ENCODE peak calls at places on chromosomes 3 and 15, in nine cellular contexts. Q is hippocampal formation, M is neural progenitor cell, K is iPS-NIHi11, X is Right ventricle myocardium superior, W is natural killer cell, D is SK-MEL-5, L is H54, O is GM23248. E is an unnamed sample.

GRCh38 chr15:51162865-51163762 is 68.4 kb upstream of the TNFAIP8L3 start:
- DNase-seq in L (peak), K (peak), M (peak), X (peak), D (peak), Q (peak), O (peak), W (peak), E (peak)

GRCh38 chr15:68589012-68589411 is 10.2 kb downstream of the CORO2B start:
- DNase-seq in D (no peak), W (no peak), O (no peak), L (no peak), M (no peak), K (no peak), Q (no peak), X (no peak), E (no peak)

GRCh38 chr3:124826703-124827102 is 60.5 kb downstream of the ITGB5 start:
- DNase-seq in D (no peak), M (no peak), K (no peak), O (peak), X (no peak), L (no peak), W (no peak), Q (no peak), E (no peak)

GRCh38 chr3:185200639-185201038 is 47.8 kb upstream of the C3orf70 start:
- DNase-seq in X (no peak), L (peak), D (no peak), M (no peak), K (no peak), Q (no peak), W (no peak), O (peak), E (no peak)

GRCh38 chr3:133885241-133885711 is 10.4 kb downstream of the RAB6B start:
- DNase-seq in K (no peak), L (no peak), O (no peak), D (no peak), W (no peak), Q (no peak), X (no peak), M (no peak), E (no peak)

GRCh38 chr3:28850186-28850585 is 430.7 kb upstream of the RBMS3 start:
- DNase-seq in Q (no peak), W (no peak), K (no peak), O (peak), M (no peak), D (no peak), L (no peak), X (no peak), E (no peak)

GRCh38 chr3:81216192-81216591 is 545.3 kb downstream of the GBE1 start:
- DNase-seq in K (no peak), L (no peak), O (peak), D (no peak), W (no peak), X (no peak), M (no peak), Q (no peak), E (no peak)

GRCh38 chr15:81948142-81948709 is 97.6 kb downstream of the MEX3B start:
- DNase-seq in L (no peak), W (no peak), D (no peak), K (no peak), M (no peak), Q (no peak), X (no peak), O (no peak), E (no peak)

GRCh38 chr3:131239250-131239649 is 142.3 kb upstream of the NUDT16 start:
- DNase-seq in M (no peak), D (no peak), L (no peak), X (no peak), Q (peak), W (no peak), O (no peak), K (no peak), E (no peak)

GRCh38 chr3:71056327-71056726 is 527.2 kb downstream of the FOXP1 start:
- DNase-seq in X (no peak), D (no peak), M (no peak), W (no peak), O (peak), K (no peak), Q (no peak), L (peak), E (no peak)

GRCh38 chr3:38002291-38002876 is 11.8 kb downstream of the VILL start:
- DNase-seq in Q (no peak), W (no peak), D (no peak), M (no peak), K (no peak), X (no peak), L (no peak), O (no peak), E (no peak)

GRCh38 chr3:100073555-100074307 is 40.6 kb downstream of the FILIP1L start:
- DNase-seq in W (no peak), D (no peak), L (no peak), O (no peak), Q (no peak), M (peak), K (peak), X (peak), E (no peak)

GRCh38 chr3:187066228-187066995 is 72.9 kb downstream of the RPL39L start:
- DNase-seq in D (peak), W (no peak), O (peak), K (peak), Q (no peak), L (peak), X (no peak), M (peak), E (no peak)

GRCh38 chr3:17176757-17177156 is 292.0 kb downstream of the PLCL2 start:
- DNase-seq in K (no peak), O (no peak), L (no peak), D (no peak), Q (no peak), X (no peak), W (no peak), M (peak), E (no peak)